ENCODE peak calls at places on chromosomes 2 and 18, in four cellular contexts. B, R, W and Z are unnamed samples. For H3K27me3, the result is how much of the 10 kb centered on the place peaks cover.

GRCh38 chr2:226622484-226622883 is 177.1 kb downstream of the IRS1 start:
- DNase-seq in R (no peak), W (no peak), B (peak), Z (no peak)

GRCh38 chr18:2589345-2590060 is 18.1 kb downstream of the NDC80 start:
- DNase-seq in B (no peak), W (no peak), R (peak), Z (no peak)

GRCh38 chr2:64876137-64876647 is 113.0 kb upstream of the SLC1A4 start:
- DNase-seq in R (no peak), B (peak), W (no peak), Z (peak)

GRCh38 chr2:158385646-158386045 is 70.9 kb downstream of the CCDC148 start:
- DNase-seq in B (no peak), R (no peak), W (no peak), Z (no peak)

GRCh38 chr2:226660524-226660923 is 139.1 kb downstream of the IRS1 start:
- DNase-seq in W (no peak), B (no peak), R (no peak), Z (peak)

GRCh38 chr2:29767606-29768335 is 153.6 kb downstream of the ALK start:
- DNase-seq in R (no peak), B (no peak), W (no peak), Z (no peak)

GRCh38 chr2:152571035-152571766 is 146.1 kb downstream of the PRPF40A start:
- DNase-seq in B (no peak), R (no peak), W (no peak), Z (peak)

GRCh38 chr2:88827821-88828220 is 136.3 kb downstream of the RPIA start:
- DNase-seq in W (no peak), R (no peak), B (no peak), Z (no peak)

GRCh38 chr2:104844813-104845551 is 8.9 kb upstream of the POU3F3 start:
- DNase-seq in B (peak), W (peak), R (no peak), Z (no peak)

GRCh38 chr18:31500161-31500688 is 2.2 kb downstream of the DSG2 start:
- DNase-seq in R (no peak), W (no peak), B (no peak), Z (no peak)

GRCh38 chr18:77143196-77143595 is 10.6 kb upstream of the MBP start:
- DNase-seq in R (no peak), B (no peak), W (no peak), Z (no peak)

GRCh38 chr18:45266023-45266422 is 349.3 kb upstream of the SLC14A2 start:
- DNase-seq in B (no peak), W (no peak), R (no peak), Z (no peak)

GRCh38 chr2:30234180-30234971 is 3.0 kb downstream of the LBH start:
- DNase-seq in B (peak), R (peak), W (no peak), Z (no peak)

GRCh38 chr18:24799176-24799575 is 338.7 kb downstream of the HRH4 start:
- DNase-seq in R (no peak), W (no peak), B (no peak), Z (no peak)

GRCh38 chr2:130808482-130809268 is 28.0 kb upstream of the ARHGEF4 start:
- DNase-seq in R (no peak), B (no peak), W (no peak), Z (no peak)

GRCh38 chr2:76295762-76296161 is 585.0 kb upstream of the GCFC2 start:
- DNase-seq in B (no peak), R (no peak), W (no peak), Z (no peak)

GRCh38 chr2:164479460-164479859 is 141.8 kb downstream of the GRB14 start:
- DNase-seq in R (no peak), W (no peak), B (peak), Z (peak)

GRCh38 chr2:143629344-143629743 is 500.1 kb downstream of the ARHGAP15 start:
- DNase-seq in R (no peak), W (no peak), B (no peak), Z (no peak)

GRCh38 chr2:212480447-212480846 is 58.2 kb downstream of the ERBB4 start:
- DNase-seq in R (no peak), B (no peak), W (no peak), Z (no peak)

GRCh38 chr18:41372266-41372665 is 582.8 kb upstream of the PIK3C3 start:
- DNase-seq in W (no peak), R (no peak), B (peak), Z (no peak)

GRCh38 chr2:29080886-29081743 is 6.8 kb upstream of the PCARE start:
- DNase-seq in R (no peak), B (no peak), W (no peak), Z (no peak)

GRCh38 chr18:51361130-51361860 is 163.8 kb upstream of the MEX3C start:
- DNase-seq in W (no peak), B (no peak), R (peak), Z (no peak)

GRCh38 chr2:119753041-119753929 is 6.4 kb upstream of the PTPN4 start:
- DNase-seq in B (peak), R (peak), W (no peak), Z (no peak)

GRCh38 chr18:61851940-61852451 is 40.8 kb downstream of the RNF152 start:
- DNase-seq in W (no peak), R (no peak), B (no peak), Z (no peak)

GRCh38 chr2:216776076-216776726 is 80.9 kb upstream of the IGFBP5 start:
- DNase-seq in W (no peak), R (no peak), B (no peak), Z (no peak)

GRCh38 chr2:85539361-85540130 is 578 bp downstream of the MAT2A start:
- DNase-seq in B (peak), R (peak), W (peak), Z (peak)

GRCh38 chr18:70276416-70277145 is 12.3 kb upstream of the SOCS6 start:
- DNase-seq in R (no peak), W (no peak), B (peak), Z (no peak)

GRCh38 chr2:239938651-239939486 is 86.3 kb downstream of the NDUFA10 start:
- DNase-seq in R (no peak), W (peak), B (no peak), Z (no peak)

GRCh38 chr2:109377976-109378375 is 235.8 kb downstream of the SEPTIN10 start:
- DNase-seq in W (no peak), B (no peak), R (no peak), Z (no peak)

GRCh38 chr2:196268538-196269338 is 97.4 kb upstream of the STK17B start:
- DNase-seq in R (peak), W (no peak), B (no peak), Z (no peak)

GRCh38 chr18:12767580-12768155 is 64.8 kb downstream of the PSMG2 start:
- DNase-seq in B (no peak), R (no peak), W (no peak), Z (no peak)

GRCh38 chr18:12770469-12771219 is 67.8 kb downstream of the PSMG2 start:
- DNase-seq in W (no peak), R (no peak), B (no peak), Z (no peak)

GRCh38 chr18:12769136-12769535 is 66.3 kb downstream of the PSMG2 start:
- DNase-seq in B (no peak), W (no peak), R (no peak), Z (no peak)

GRCh38 chr18:12768622-12769021 is 65.8 kb downstream of the PSMG2 start:
- DNase-seq in B (no peak), W (no peak), R (no peak), Z (no peak)

DNA sequence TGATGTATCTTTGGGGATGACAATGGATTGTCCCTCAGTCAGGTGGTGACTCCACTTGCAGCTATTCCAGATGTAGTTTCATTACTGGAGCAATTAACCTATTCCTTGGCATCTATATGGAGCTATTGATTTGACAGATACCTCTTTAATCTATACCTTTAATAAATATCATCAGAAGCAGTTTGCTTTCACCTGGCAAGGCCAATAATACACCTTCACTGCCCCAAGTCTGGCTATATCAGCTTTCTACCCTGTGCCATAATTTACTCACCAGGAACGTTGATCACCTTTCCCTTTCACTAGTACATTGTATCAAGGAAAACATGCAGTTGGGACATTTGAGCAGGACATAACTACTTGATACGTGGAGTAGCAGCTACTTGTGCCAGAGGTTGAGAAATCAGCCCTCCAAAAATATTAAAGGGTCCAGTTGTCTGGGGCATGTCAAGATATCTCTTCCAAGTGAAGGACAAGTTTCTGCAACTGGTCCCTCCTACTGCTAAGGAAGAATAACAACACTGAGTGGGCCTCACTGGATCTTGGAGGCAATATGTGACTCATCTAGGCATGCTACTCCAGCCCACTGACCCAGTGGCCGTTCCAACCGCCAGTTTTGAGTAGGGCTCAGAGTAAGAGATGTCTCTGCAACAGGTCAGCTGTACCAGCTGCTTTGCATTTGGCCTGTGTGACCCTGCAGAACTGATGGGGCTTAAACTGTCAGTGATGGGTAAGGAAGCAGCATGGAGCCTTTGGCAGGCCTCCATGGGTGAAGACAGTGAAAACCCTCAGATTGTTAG is 67.0 kb downstream of the PSMG2 start:
- DNase-seq in B (no peak), R (no peak), W (no peak), Z (no peak)
- H3K27me3 ChIP-seq in B (under half), R (under half), W (under half), Z (under half)

GRCh38 chr18:5865521-5865920 is 29.8 kb downstream of the TMEM200C start:
- DNase-seq in R (no peak), W (no peak), B (no peak), Z (no peak)

GRCh38 chr18:5872886-5873285 is 22.4 kb downstream of the TMEM200C start:
- DNase-seq in B (no peak), R (no peak), W (no peak), Z (no peak)

GRCh38 chr18:5874336-5874735 is 21.0 kb downstream of the TMEM200C start:
- DNase-seq in W (no peak), R (no peak), B (no peak), Z (no peak)

GRCh38 chr18:5868218-5868904 is 27.0 kb downstream of the TMEM200C start:
- DNase-seq in B (peak), W (peak), R (peak), Z (peak)
- H3K27me3 ChIP-seq in B (under half), W (under half), R (under half), Z (under half)

GRCh38 chr2:218878486-218878885 is 2.2 kb upstream of the WNT10A start:
- DNase-seq in R (no peak), B (no peak), W (no peak), Z (no peak)
- H3K27me3 ChIP-seq in R (under half), B (half or more), W (under half), Z (under half)

GRCh38 chr2:74512744-74513604 is 1.3 kb upstream of the TLX2 start:
- DNase-seq in B (peak), W (no peak), R (no peak), Z (no peak)

GRCh38 chr2:74516070-74516633 is 1.9 kb downstream of the TLX2 start:
- DNase-seq in W (no peak), B (peak), R (peak), Z (peak)

GRCh38 chr2:74515271-74516069 is 1.2 kb downstream of the TLX2 start:
- DNase-seq in W (no peak), B (peak), R (peak), Z (no peak)

GRCh38 chr2:74513605-74514367 is 464 bp upstream of the TLX2 start:
- DNase-seq in B (peak), W (no peak), R (peak), Z (peak)

GRCh38 chr2:74514368-74515270 is at the start of gene TLX2:
- DNase-seq in R (no peak), W (no peak), B (peak), Z (no peak)
- H3K27me3 ChIP-seq in R (under half), W (half or more), B (half or more), Z (under half)

DNA sequence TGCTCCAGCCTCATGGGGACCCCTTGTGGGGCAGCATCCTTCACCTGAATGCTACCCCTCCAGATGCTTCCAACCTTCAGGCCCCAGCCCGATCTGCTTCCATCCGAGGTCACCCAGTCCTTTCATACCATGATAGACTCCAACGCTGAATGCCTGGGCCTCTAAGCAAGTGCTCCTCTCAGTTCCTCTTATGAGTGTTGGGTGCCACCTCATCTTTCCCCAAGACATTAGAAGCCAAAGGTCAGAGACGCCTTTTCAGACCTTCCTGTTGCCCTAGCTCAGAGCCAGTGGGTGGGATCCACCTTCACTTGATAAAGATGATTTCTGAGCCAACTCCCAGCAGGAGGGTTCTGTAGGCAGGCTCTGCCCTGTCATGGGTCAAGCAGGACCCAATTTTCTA is 174.5 kb upstream of the MGAT5 start:
- DNase-seq in R (no peak), W (no peak), B (no peak), Z (no peak)
- H3K27me3 ChIP-seq in R (under half), W (under half), B (under half), Z (under half)

DNA sequence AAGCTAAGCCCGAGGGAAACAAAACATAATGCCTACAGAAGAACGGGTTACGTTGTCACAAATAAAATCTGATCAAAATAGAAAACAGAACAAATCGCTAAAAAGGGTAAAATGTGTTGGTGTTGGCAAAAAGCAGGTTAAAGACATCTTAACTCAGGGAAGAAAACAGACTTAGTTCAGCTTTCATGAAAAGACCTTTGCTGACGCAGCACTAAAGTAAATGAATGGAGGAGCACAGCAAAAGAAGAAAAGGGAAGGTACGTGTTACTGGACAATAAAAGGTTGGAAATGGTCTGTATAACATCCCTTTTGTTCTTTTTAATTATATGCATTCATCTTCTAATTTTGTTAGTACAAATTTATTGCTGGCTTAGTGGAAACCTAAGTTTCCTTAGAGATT is 117.4 kb upstream of the DSEL start:
- DNase-seq in W (no peak), R (no peak), B (no peak), Z (no peak)
- H3K27me3 ChIP-seq in W (under half), R (under half), B (under half), Z (under half)

GRCh38 chr2:60570281-60570680 is 16.8 kb upstream of the BCL11A start:
- DNase-seq in B (peak), R (no peak), W (no peak), Z (no peak)
- H3K27me3 ChIP-seq in B (under half), R (under half), W (under half), Z (under half)

GRCh38 chr2:178733975-178734374 is 73.2 kb downstream of the TTN start:
- DNase-seq in W (no peak), R (no peak), B (no peak), Z (no peak)
- H3K27me3 ChIP-seq in W (under half), R (under half), B (under half), Z (under half)

DNA sequence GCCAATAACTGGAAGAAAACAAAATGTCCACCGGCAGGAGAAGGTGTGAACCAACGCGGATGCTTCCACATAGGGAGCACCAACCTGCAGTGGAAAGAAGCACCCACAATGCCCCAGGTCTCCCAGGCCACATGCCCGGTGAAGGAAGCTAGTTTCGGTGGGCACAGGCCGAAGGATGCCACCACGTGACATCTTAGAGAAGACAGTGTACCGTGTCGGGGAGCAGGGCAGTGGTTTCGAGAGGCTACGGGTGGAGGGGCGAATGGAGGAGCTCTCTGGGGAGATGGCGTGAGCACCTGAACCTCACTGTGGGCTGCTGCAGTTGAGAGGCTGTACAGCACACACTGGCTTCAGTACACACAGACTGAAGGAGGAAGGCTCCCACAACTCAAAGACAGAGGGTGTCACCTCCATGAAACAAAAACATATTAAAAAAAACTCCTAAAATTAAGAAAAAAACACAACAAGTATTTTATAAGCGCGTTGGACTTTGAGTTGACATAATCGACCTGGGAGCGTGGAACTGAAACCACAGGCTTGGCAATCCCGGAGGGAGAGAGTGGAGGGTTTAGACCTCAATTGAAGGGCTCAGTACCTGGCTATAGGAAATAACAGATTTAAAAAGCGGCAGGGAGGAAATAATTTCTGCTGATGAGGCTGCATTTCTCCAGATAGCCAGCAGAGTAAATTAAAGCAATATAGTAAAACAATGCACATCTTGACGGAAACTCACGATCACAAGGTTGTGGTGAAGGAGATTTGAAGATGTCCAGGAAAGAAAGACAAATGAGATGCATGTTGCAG is 160.1 kb downstream of the RTP5 start:
- DNase-seq in B (no peak), W (no peak), R (peak), Z (no peak)
- H3K27me3 ChIP-seq in B (under half), W (under half), R (under half), Z (under half)

GRCh38 chr2:176096986-176097819 is 2.4 kb upstream of the HOXD12 start:
- DNase-seq in R (peak), B (peak), W (no peak), Z (peak)
- H3K27me3 ChIP-seq in R (half or more), B (half or more), W (half or more), Z (under half)